ENCODE peak calls at places on chromosomes 12 and 14, in nine cellular contexts. E is activated T-helper 9 cell treated with anti-CD3 and anti-CD28 coated beads, Interleukin-2, amount 50 U/mL, for 16 hours; F is stromal cell of bone marrow; W is stimulated activated CD4-positive, alpha-beta T cell treated with anti-CD3 and anti-CD28 coated beads, Interleukin-1b, Interleukin-23, amount 100 ng/mL, for 24 hours; L is RPMI7951; Q is amniotic stem cell; H is progenitor cell of endocrine pancreas; C is left colon; D is effector CD4-positive, alpha-beta T cell. M is an unnamed sample.

GRCh38 chr12:104219908-104220404 is 4.4 kb downstream of the TXNRD1 start:
- DNase-seq in F (peak; percentile 54), D (peak; percentile 36), Q (peak; percentile 78), C (peak; percentile 17), E (peak; percentile 47), L (peak; percentile 95), W (peak; percentile 21), H (no peak), M (no peak)

GRCh38 chr12:103401421-103401820 is 94.3 kb downstream of the C12orf42 start:
- DNase-seq in L (no peak), H (no peak), E (no peak), W (no peak), C (no peak), F (no peak), D (no peak), Q (no peak), M (no peak)

GRCh38 chr12:62604856-62605255 is 138.2 kb downstream of the MON2 start:
- DNase-seq in Q (no peak), W (no peak), L (peak; percentile 34), D (peak; percentile 14), H (no peak), E (no peak), F (no peak), C (no peak), M (no peak)

GRCh38 chr12:101759396-101760047 is 20.3 kb upstream of the SYCP3 start:
- DNase-seq in D (no peak), H (no peak), Q (no peak), W (no peak), E (no peak), L (peak; percentile 39), C (no peak), F (peak; percentile 20), M (peak; percentile 36)

GRCh38 chr12:65825573-65826512 is 1.6 kb downstream of the HMGA2 start:
- DNase-seq in F (no peak), H (peak; percentile 37), W (no peak), Q (no peak), C (peak; percentile 58), L (peak; percentile 27), E (no peak), D (no peak), M (no peak)

GRCh38 chr12:100857971-100858370 is 63.4 kb downstream of the ANO4 start:
- DNase-seq in D (no peak), W (no peak), F (no peak), H (no peak), C (no peak), Q (no peak), E (no peak), L (no peak), M (no peak)

GRCh38 chr14:99971929-99972747 is 93.1 kb upstream of the EVL start:
- DNase-seq in Q (no peak), C (no peak), W (no peak), H (peak; percentile 25), E (peak; percentile 2), L (no peak), D (no peak), F (no peak), M (no peak)

GRCh38 chr14:104293851-104294627 is 155.7 kb downstream of the KIF26A start:
- DNase-seq in F (no peak), Q (no peak), E (no peak), C (peak; percentile 67), W (no peak), D (no peak), L (no peak), H (no peak), M (no peak)

GRCh38 chr12:71686658-71687025 is 760 bp downstream of the TMEM19 start:
- DNase-seq in Q (no peak), D (no peak), L (no peak), E (no peak), W (no peak), C (no peak), F (peak; percentile 6), H (no peak), M (no peak)

GRCh38 chr14:25909361-25909760 is 688.5 kb downstream of the NOVA1 start:
- DNase-seq in C (no peak), D (no peak), E (no peak), H (no peak), W (no peak), Q (no peak), L (no peak), F (no peak), M (no peak)

GRCh38 chr12:54661048-54661447 is 12.9 kb upstream of the DCD start:
- DNase-seq in E (no peak), H (no peak), F (no peak), C (no peak), Q (no peak), W (no peak), D (no peak), L (no peak), M (no peak)

GRCh38 chr14:94135476-94135875 is 6.1 kb upstream of the IFI27L2 start:
- DNase-seq in H (no peak), E (no peak), C (no peak), W (no peak), L (no peak), F (no peak), Q (no peak), D (no peak), M (no peak)

GRCh38 chr12:123479442-123480180 is 21.7 kb downstream of the SNRNP35 start:
- DNase-seq in D (no peak), W (no peak), H (no peak), L (peak; percentile 36), F (no peak), Q (no peak), E (no peak), C (no peak), M (no peak)

GRCh38 chr12:117040496-117040895 is 58.7 kb downstream of the TESC start:
- DNase-seq in C (no peak), Q (no peak), L (no peak), H (no peak), D (no peak), W (no peak), E (no peak), F (no peak), M (no peak)

GRCh38 chr12:127284021-127284420 is 982.9 kb upstream of the TMEM132C start:
- DNase-seq in F (peak; percentile 77), C (no peak), D (no peak), E (no peak), W (no peak), Q (no peak), H (no peak), L (peak; percentile 32), M (no peak)

GRCh38 chr14:102822311-102822863 is 45.1 kb downstream of the TRAF3 start:
- DNase-seq in C (no peak), Q (no peak), E (peak; percentile 25), F (no peak), H (no peak), W (no peak), D (no peak), L (no peak), M (no peak)

GRCh38 chr12:27969011-27969900 is 3.3 kb downstream of the PTHLH start:
- DNase-seq in F (no peak), C (no peak), W (no peak), E (no peak), L (peak; percentile 42), H (peak; percentile 19), D (no peak), Q (no peak), M (no peak)

GRCh38 chr12:45674583-45674982 is 54.9 kb upstream of the ARID2 start:
- DNase-seq in D (no peak), F (peak; percentile 74), C (peak; percentile 23), E (no peak), H (no peak), Q (peak; percentile 72), L (peak; percentile 83), W (no peak), M (no peak)

GRCh38 chr12:65631621-65632111 is 192.6 kb upstream of the HMGA2 start:
- DNase-seq in C (no peak), L (peak; percentile 99), D (no peak), F (peak; percentile 100), E (no peak), Q (peak; percentile 99), W (no peak), H (no peak), M (no peak)

GRCh38 chr14:102652194-102652593 is 59.7 kb downstream of the RCOR1 start:
- DNase-seq in C (no peak), Q (no peak), L (no peak), H (no peak), W (no peak), F (no peak), D (no peak), E (no peak), M (no peak)

GRCh38 chr12:61891632-61892031 is 368.6 kb upstream of the USP15 start:
- DNase-seq in F (no peak), H (no peak), E (no peak), Q (no peak), C (no peak), W (no peak), D (no peak), L (peak; percentile 25), M (no peak)